ENCODE peak calls at places on chromosomes 16 and 17, in ten cellular contexts. F, W, V, H, A, T, M, C, E and N are unnamed samples.

GRCh38 chr17:9729034-9729650 is 62.2 kb downstream of the DHRS7C start:
- DNase-seq in H (peak), E (peak), M (no peak), C (peak), V (peak), A (no peak), T (peak), W (peak), F (peak), N (peak)

GRCh38 chr16:57091990-57092785 is at the start of gene CPNE2:
- DNase-seq in E (no peak), H (peak), A (no peak), F (no peak), C (peak), T (no peak), W (peak), V (peak), M (peak), N (peak)

GRCh38 chr17:34434065-34434464 is 71.0 kb upstream of the CCL1 start:
- DNase-seq in M (no peak), F (no peak), H (no peak), C (no peak), E (no peak), T (no peak), V (no peak), A (no peak), W (no peak), N (no peak)

GRCh38 chr17:8846768-8847211 is 20.7 kb downstream of the PIK3R6 start:
- DNase-seq in W (peak), C (peak), F (no peak), H (peak), V (peak), A (no peak), T (peak), E (peak), M (no peak), N (peak)

GRCh38 chr17:46842835-46843234 is 8.5 kb upstream of the WNT9B start:
- DNase-seq in V (no peak), C (no peak), W (peak), A (no peak), M (no peak), H (no peak), F (no peak), T (no peak), E (no peak), N (no peak)

GRCh38 chr17:40485851-40486512 is 15.4 kb downstream of the TNS4 start:
- DNase-seq in C (no peak), E (peak), A (no peak), M (no peak), H (peak), V (no peak), F (peak), T (peak), W (peak), N (no peak)

GRCh38 chr17:55453836-55454557 is 32.4 kb upstream of the MMD start:
- DNase-seq in W (no peak), F (no peak), C (no peak), M (no peak), V (no peak), E (no peak), T (no peak), H (no peak), A (no peak), N (no peak)

GRCh38 chr17:3712811-3713463 is 10.8 kb upstream of the HASPIN start:
- DNase-seq in T (no peak), E (no peak), W (no peak), V (no peak), H (no peak), M (no peak), C (peak), F (no peak), A (no peak), N (no peak)

GRCh38 chr16:31010539-31010938 is at the start of gene STX1B:
- DNase-seq in W (no peak), H (peak), A (no peak), V (peak), C (no peak), F (no peak), E (no peak), T (no peak), M (no peak), N (no peak)

GRCh38 chr17:32348483-32348800 is 1.5 kb upstream of the ZNF207 start:
- DNase-seq in H (no peak), T (no peak), M (no peak), F (no peak), C (peak), A (no peak), E (no peak), V (no peak), W (no peak), N (no peak)

GRCh38 chr17:74759243-74759801 is 10.9 kb downstream of the NHERF1 start:
- DNase-seq in C (peak), V (peak), M (no peak), F (no peak), E (no peak), W (no peak), A (no peak), T (no peak), H (no peak), N (peak)

GRCh38 chr17:59643159-59643857 is 23.6 kb downstream of the CLTC start:
- DNase-seq in C (no peak), T (no peak), E (peak), W (peak), M (no peak), A (no peak), H (peak), F (peak), V (peak), N (no peak)

GRCh38 chr17:66930933-66931332 is 33.6 kb upstream of the CACNG4 start:
- DNase-seq in E (no peak), A (peak), W (no peak), V (peak), M (no peak), H (no peak), C (peak), F (peak), T (peak), N (peak)

GRCh38 chr16:58421529-58421928 is 29.3 kb downstream of the GINS3 start:
- DNase-seq in V (no peak), W (peak), H (no peak), E (peak), F (peak), M (peak), T (no peak), C (no peak), A (no peak), N (no peak)

GRCh38 chr16:48537909-48538745 is 71.9 kb downstream of the N4BP1 start:
- DNase-seq in W (no peak), T (no peak), E (no peak), H (peak), V (peak), C (no peak), M (no peak), A (no peak), F (no peak), N (no peak)

GRCh38 chr16:47511882-47512281 is 50.8 kb downstream of the PHKB start:
- DNase-seq in F (no peak), E (no peak), W (no peak), M (no peak), H (no peak), V (no peak), A (no peak), T (no peak), C (no peak), N (no peak)

GRCh38 chr16:4081035-4081434 is 35.2 kb downstream of the ADCY9 start:
- DNase-seq in V (no peak), M (no peak), C (peak), F (no peak), H (no peak), W (no peak), T (no peak), A (no peak), E (no peak), N (no peak)

GRCh38 chr17:53032861-53033271 is 789.9 kb upstream of the KIF2B start:
- DNase-seq in F (peak), M (no peak), E (peak), V (peak), H (peak), W (peak), C (peak), A (no peak), T (peak), N (peak)

GRCh38 chr17:21042434-21043295 is at the start of gene USP22:
- DNase-seq in E (no peak), M (no peak), V (peak), C (no peak), W (no peak), F (no peak), H (no peak), A (no peak), T (no peak), N (peak)

GRCh38 chr17:80036715-80037477 is 454 bp downstream of the CCDC40 start:
- DNase-seq in V (peak), W (peak), H (peak), A (peak), C (no peak), M (no peak), F (no peak), T (peak), E (peak), N (peak)

GRCh38 chr17:82178499-82179290 is 33.9 kb downstream of the CCDC57 start:
- DNase-seq in E (no peak), M (no peak), T (no peak), A (no peak), C (peak), W (no peak), F (no peak), V (no peak), H (no peak), N (no peak)

GRCh38 chr17:69608808-69609494 is 194.5 kb downstream of the MAP2K6 start:
- DNase-seq in T (no peak), E (peak), M (peak), A (no peak), C (no peak), H (peak), W (peak), F (peak), V (no peak), N (no peak)

GRCh38 chr16:84313921-84314320 is 19.2 kb downstream of the WFDC1 start:
- DNase-seq in M (no peak), F (no peak), E (no peak), V (no peak), H (no peak), W (no peak), A (no peak), C (no peak), T (no peak), N (no peak)

GRCh38 chr17:13931111-13931526 is 138.2 kb upstream of the COX10 start:
- DNase-seq in V (no peak), F (no peak), A (no peak), T (no peak), E (no peak), M (peak), W (peak), C (no peak), H (peak), N (no peak)

GRCh38 chr16:23148513-23149266 is 562 bp downstream of the USP31 start:
- DNase-seq in C (peak), E (peak), A (peak), F (no peak), H (peak), W (peak), V (peak), M (peak), T (peak), N (peak)

GRCh38 chr17:29156781-29157180 is 23.4 kb downstream of the MYO18A start:
- DNase-seq in T (no peak), V (no peak), C (no peak), A (no peak), E (no peak), W (no peak), M (no peak), F (no peak), H (no peak), N (no peak)

GRCh38 chr17:80474231-80474932 is 2.0 kb downstream of the NPTX1 start:
- DNase-seq in E (no peak), W (peak), A (no peak), H (peak), C (no peak), V (peak), M (no peak), T (no peak), F (no peak), N (peak)

GRCh38 chr17:18966831-18967624 is 15.1 kb downstream of the SLC5A10 start:
- DNase-seq in A (no peak), M (peak), W (no peak), E (no peak), F (no peak), C (no peak), H (peak), V (peak), T (no peak), N (no peak)

GRCh38 chr17:4165301-4166010 is 22.5 kb downstream of the CYB5D2 start:
- DNase-seq in M (no peak), A (no peak), H (peak), C (no peak), W (no peak), E (peak), T (no peak), F (no peak), V (no peak), N (no peak)

GRCh38 chr16:27233731-27234130 is 30.4 kb downstream of the KDM8 start:
- DNase-seq in V (no peak), W (no peak), M (no peak), C (no peak), A (no peak), T (no peak), H (no peak), E (no peak), F (no peak), N (no peak)

GRCh38 chr17:38604479-38605229 is 1.1 kb downstream of the SRCIN1 start:
- DNase-seq in W (no peak), V (peak), A (no peak), F (no peak), M (no peak), H (no peak), C (no peak), T (peak), E (no peak), N (no peak)

GRCh38 chr16:10557750-10558149 is 22.6 kb downstream of the EMP2 start:
- DNase-seq in C (no peak), V (no peak), M (no peak), A (no peak), T (no peak), E (no peak), W (no peak), F (no peak), H (no peak), N (no peak)

GRCh38 chr17:78745407-78746088 is 36.5 kb downstream of the CYTH1 start:
- DNase-seq in H (peak), E (no peak), C (peak), W (peak), F (no peak), T (peak), M (no peak), V (no peak), A (no peak), N (peak)

GRCh38 chr17:36777118-36777517 is 160.2 kb upstream of the LHX1 start:
- DNase-seq in F (peak), M (no peak), V (peak), W (peak), T (no peak), A (no peak), C (no peak), E (no peak), H (no peak), N (no peak)

GRCh38 chr16:50024207-50024606 is 818 bp upstream of the CNEP1R1 start:
- DNase-seq in A (no peak), E (no peak), F (no peak), H (no peak), W (no peak), T (no peak), V (no peak), M (no peak), C (no peak), N (no peak)
- H3K4me3 ChIP-seq in A (no peak), E (no peak), F (peak), H (no peak), W (no peak), T (peak), V (no peak), M (no peak), C (no peak), N (no peak)

GRCh38 chr16:69397821-69398521 is 12.2 kb upstream of the TERF2 start:
- DNase-seq in C (peak), A (no peak), T (peak), M (no peak), F (peak), W (peak), E (peak), H (peak), V (peak), N (peak)
- H3K4me3 ChIP-seq in C (no peak), A (no peak), T (peak), M (no peak), F (peak), W (no peak), E (no peak), H (no peak), V (no peak), N (no peak)

GRCh38 chr16:729768-730665 is 3.1 kb downstream of the HAGHL start:
- DNase-seq in M (no peak), E (no peak), C (no peak), W (no peak), T (no peak), H (no peak), A (no peak), V (no peak), F (peak), N (no peak)
- H3K4me3 ChIP-seq in M (no peak), E (no peak), C (no peak), W (no peak), T (no peak), H (no peak), A (no peak), V (no peak), F (no peak), N (no peak)

DNA sequence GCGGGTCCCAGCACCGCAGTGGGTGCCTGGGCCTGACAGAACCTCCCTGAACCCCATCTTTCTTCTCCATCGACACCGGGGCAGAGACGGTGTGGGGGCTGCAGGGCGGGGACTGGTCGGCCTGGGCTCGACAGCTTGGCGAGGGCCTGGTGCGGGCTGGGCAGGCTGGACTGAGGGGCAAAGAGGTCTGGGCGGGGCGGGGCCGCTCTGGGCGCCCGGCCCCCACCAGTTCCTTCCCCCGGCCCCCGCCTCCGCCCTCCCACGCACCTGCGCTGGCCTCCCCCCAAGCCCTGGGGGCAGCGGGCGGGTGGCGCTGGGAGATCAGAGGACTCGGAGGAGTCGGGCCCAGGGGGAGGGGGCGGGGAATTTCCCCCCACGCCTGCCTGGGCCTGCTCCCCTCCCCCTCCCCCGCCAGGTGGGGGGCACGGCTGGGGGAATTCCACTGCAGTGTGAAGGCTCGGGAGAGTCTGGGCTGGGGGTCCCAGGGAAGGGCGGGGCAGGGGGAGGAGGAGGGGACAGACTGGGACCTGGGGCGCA is 933 bp upstream of the KREMEN2 start:
- DNase-seq in F (no peak), M (no peak), A (peak), T (no peak), E (no peak), V (peak), H (no peak), C (no peak), W (no peak), N (peak)
- H3K4me3 ChIP-seq in F (peak), M (peak), A (peak), T (peak), E (no peak), V (peak), H (no peak), C (no peak), W (no peak), N (peak)

DNA sequence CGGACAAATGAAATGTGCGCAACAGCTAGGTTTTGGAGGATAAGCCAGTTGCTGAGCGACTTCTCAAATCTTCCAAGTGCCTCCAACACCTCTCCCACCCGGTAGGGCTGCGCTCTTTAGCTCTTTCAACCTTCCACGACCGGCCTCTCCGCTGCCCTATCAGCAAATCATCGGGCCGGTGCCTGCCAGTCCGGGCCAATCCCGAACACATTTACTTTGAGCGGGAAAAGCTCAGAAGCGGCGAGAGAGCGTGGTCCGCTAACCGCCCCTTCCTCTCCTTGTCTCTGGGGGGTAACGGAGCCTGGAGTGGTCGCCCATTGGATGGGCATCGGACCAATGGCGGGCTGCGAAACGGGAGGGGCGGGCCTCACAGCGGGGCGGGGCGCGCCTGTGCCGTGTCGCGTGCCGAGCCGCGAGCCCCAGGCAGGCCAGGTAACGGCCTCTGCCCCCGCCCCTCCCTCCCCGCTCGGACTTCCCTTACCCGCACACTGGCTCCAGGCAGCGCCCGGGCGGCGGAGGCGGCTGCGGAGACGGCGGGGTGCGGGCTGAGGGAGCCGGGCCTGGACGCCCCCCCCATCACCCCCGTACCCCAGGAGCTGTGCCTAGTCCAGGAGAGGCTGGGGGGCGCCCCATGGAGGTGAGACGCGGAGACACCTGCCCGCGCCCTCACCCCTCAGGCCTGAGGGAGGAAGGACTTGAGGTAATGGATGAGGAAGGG is at the start of gene MEIOC:
- DNase-seq in E (peak), T (no peak), F (no peak), W (no peak), H (no peak), C (peak), V (peak), A (no peak), M (no peak), N (no peak)
- H3K4me3 ChIP-seq in E (no peak), T (no peak), F (no peak), W (no peak), H (no peak), C (no peak), V (peak), A (peak), M (peak), N (no peak)

GRCh38 chr16:1010815-1011214 is 29.2 kb downstream of the SOX8 start:
- DNase-seq in T (no peak), A (no peak), E (no peak), H (no peak), M (no peak), W (no peak), F (no peak), V (peak), C (no peak), N (no peak)

GRCh38 chr16:1013593-1013900 is 32.0 kb downstream of the SOX8 start:
- DNase-seq in C (no peak), V (peak), M (no peak), F (no peak), E (no peak), T (no peak), H (no peak), A (no peak), W (no peak), N (no peak)

GRCh38 chr16:1012722-1013592 is 31.4 kb downstream of the SOX8 start:
- DNase-seq in F (no peak), E (no peak), W (no peak), T (no peak), V (peak), A (no peak), C (no peak), M (no peak), H (no peak), N (no peak)

GRCh38 chr16:1011316-1012082 is 29.9 kb downstream of the SOX8 start:
- DNase-seq in W (no peak), A (no peak), H (no peak), V (peak), T (no peak), M (no peak), F (no peak), E (no peak), C (no peak), N (no peak)

DNA sequence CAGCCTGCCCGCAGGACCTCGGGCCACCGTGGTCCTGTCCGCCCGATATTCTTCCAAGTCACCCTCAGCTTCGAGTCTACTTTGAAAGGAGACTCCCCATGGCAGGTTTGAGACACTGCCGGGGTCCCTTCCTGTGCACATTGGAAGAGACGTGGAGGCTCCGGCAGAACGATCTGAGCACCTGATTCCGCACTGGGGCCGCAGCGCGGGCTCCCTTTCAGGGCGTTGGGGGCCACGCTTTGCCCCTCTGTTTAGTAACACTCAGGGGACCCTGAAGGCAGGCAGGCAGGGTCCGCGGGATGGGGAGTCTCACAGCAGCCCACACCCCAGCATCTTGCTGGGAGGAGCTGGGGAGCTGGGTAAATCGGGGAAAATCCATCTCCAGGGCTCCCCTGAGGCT is 30.6 kb downstream of the SOX8 start:
- DNase-seq in M (no peak), H (no peak), E (no peak), C (no peak), F (no peak), V (peak), A (no peak), W (no peak), T (no peak), N (no peak)
- H3K4me3 ChIP-seq in M (no peak), H (no peak), E (no peak), C (no peak), F (no peak), V (no peak), A (no peak), W (no peak), T (no peak), N (no peak)

DNA sequence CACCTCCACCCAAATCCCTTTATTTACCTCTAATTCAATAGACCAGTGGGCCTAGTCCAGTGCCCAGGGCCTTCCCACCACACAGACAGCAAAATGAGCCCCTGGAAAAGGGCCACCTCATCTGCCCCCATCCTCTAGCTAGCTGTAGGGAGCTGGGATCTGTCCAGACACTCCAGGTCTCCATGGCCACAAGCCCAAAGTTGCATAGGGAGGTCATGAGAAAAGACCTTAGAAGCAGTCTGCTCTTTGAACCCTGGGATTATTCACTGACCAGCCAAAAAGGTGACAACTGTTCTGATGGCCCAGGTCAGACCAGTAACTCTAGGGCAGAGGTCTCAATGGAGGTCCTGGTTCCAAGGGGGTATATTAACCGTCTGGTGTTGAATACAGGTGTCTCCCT is 2.0 kb downstream of the CUEDC1 start:
- DNase-seq in M (no peak), F (no peak), W (no peak), V (peak), E (no peak), T (peak), C (no peak), H (no peak), A (no peak), N (no peak)
- H3K4me3 ChIP-seq in M (no peak), F (no peak), W (no peak), V (no peak), E (no peak), T (peak), C (no peak), H (no peak), A (no peak), N (no peak)